ENCODE peak calls at places on chromosomes 3 and 15, in nine cellular contexts. F, D, T, Z, K, C, B, X and I are unnamed samples.

GRCh38 chr15:73908030-73908821 is 18.0 kb upstream of the LOXL1 start:
- DNase-seq in B (peak), T (peak), X (peak), C (peak), F (peak), Z (peak), K (peak), D (peak), I (peak)

GRCh38 chr15:88104357-88104756 is 152.2 kb downstream of the NTRK3 start:
- DNase-seq in X (no peak), Z (no peak), K (no peak), D (no peak), T (no peak), C (no peak), F (no peak), B (no peak), I (no peak)

GRCh38 chr3:190016966-190017365 is 103.7 kb downstream of the P3H2 start:
- DNase-seq in T (no peak), X (no peak), C (no peak), Z (no peak), B (no peak), K (no peak), D (no peak), F (no peak), I (no peak)

GRCh38 chr3:39358302-39358701 is 24.9 kb upstream of the SLC25A38 start:
- DNase-seq in T (no peak), K (no peak), F (no peak), X (no peak), D (no peak), C (no peak), B (no peak), Z (no peak), I (no peak)

GRCh38 chr3:152026033-152026556 is 152.7 kb downstream of the SUCNR1 start:
- DNase-seq in X (peak), D (no peak), C (peak), B (peak), K (no peak), T (no peak), Z (peak), F (no peak), I (peak)

GRCh38 chr15:57388199-57388863 is 12.0 kb downstream of the CGNL1 start:
- DNase-seq in X (no peak), D (no peak), Z (no peak), T (no peak), F (peak), B (no peak), K (no peak), C (no peak), I (no peak)

GRCh38 chr3:31077021-31077601 is 182.7 kb upstream of the GADL1 start:
- DNase-seq in D (no peak), C (peak), F (no peak), Z (peak), K (no peak), X (peak), B (peak), T (no peak), I (peak)

GRCh38 chr3:52039426-52039825 is 16.9 kb downstream of the DUSP7 start:
- DNase-seq in F (no peak), K (no peak), D (no peak), Z (no peak), X (no peak), T (no peak), B (no peak), C (no peak), I (no peak)

GRCh38 chr3:53819163-53819868 is 26.9 kb downstream of the CHDH start:
- DNase-seq in D (peak), X (no peak), Z (no peak), T (no peak), B (no peak), F (no peak), C (no peak), K (no peak), I (no peak)

GRCh38 chr15:71451080-71451479 is 335.8 kb downstream of the THSD4 start:
- DNase-seq in K (no peak), C (no peak), X (no peak), T (no peak), B (no peak), Z (peak), D (no peak), F (no peak), I (no peak)

GRCh38 chr15:79970921-79971434 is at the start of gene BCL2A1:
- DNase-seq in F (peak), X (peak), K (no peak), T (no peak), D (peak), B (peak), Z (peak), C (peak), I (peak)

GRCh38 chr3:106025151-106025722 is 156.4 kb upstream of the CBLB start:
- DNase-seq in F (no peak), B (peak), C (peak), Z (peak), X (no peak), K (no peak), T (no peak), D (no peak), I (no peak)

GRCh38 chr3:123110238-123110952 is 43.6 kb downstream of the PDIA5 start:
- DNase-seq in X (no peak), F (no peak), Z (no peak), K (no peak), D (peak), B (no peak), T (no peak), C (no peak), I (no peak)

GRCh38 chr15:34514251-34514760 is 69.1 kb downstream of the GOLGA8B start:
- DNase-seq in K (peak), X (peak), Z (peak), T (peak), C (no peak), B (peak), F (no peak), D (peak), I (no peak)

GRCh38 chr3:94965867-94966471 is 903.1 kb downstream of the NSUN3 start:
- DNase-seq in Z (no peak), B (no peak), C (no peak), F (no peak), X (no peak), K (no peak), D (no peak), T (no peak), I (no peak)

GRCh38 chr3:112136959-112137693 is 4.1 kb upstream of the GCSAM start:
- DNase-seq in Z (peak), T (no peak), C (peak), B (peak), D (no peak), F (no peak), X (peak), K (peak), I (peak)

GRCh38 chr3:100402150-100402706 is 889 bp downstream of the LNP1 start:
- DNase-seq in F (no peak), X (peak), K (peak), Z (peak), B (peak), C (peak), T (no peak), D (no peak), I (no peak)

GRCh38 chr3:104066658-104067057 is 1300.1 kb upstream of the ALCAM start:
- DNase-seq in B (peak), K (peak), Z (peak), C (peak), X (no peak), D (no peak), F (no peak), T (no peak), I (peak)

GRCh38 chr15:81227716-81228115 is 31.0 kb downstream of the IL16 start:
- DNase-seq in Z (no peak), X (no peak), B (no peak), K (no peak), F (no peak), C (no peak), T (no peak), D (no peak), I (no peak)

GRCh38 chr3:71006810-71007785 is 576.4 kb downstream of the FOXP1 start:
- DNase-seq in F (no peak), D (no peak), K (peak), Z (peak), C (peak), T (no peak), B (peak), X (peak), I (no peak)

GRCh38 chr3:123013876-123014275 is 13.7 kb downstream of the SEMA5B start:
- DNase-seq in D (no peak), C (no peak), T (no peak), X (no peak), K (no peak), Z (no peak), B (no peak), F (no peak), I (no peak)

GRCh38 chr3:127339943-127340861 is 52.4 kb upstream of the PRR20G start:
- DNase-seq in D (no peak), F (no peak), B (no peak), K (peak), Z (no peak), X (no peak), T (no peak), C (no peak), I (no peak)

GRCh38 chr15:28017423-28017924 is 81.6 kb downstream of the OCA2 start:
- DNase-seq in X (no peak), Z (no peak), C (no peak), T (no peak), B (no peak), K (peak), D (no peak), F (no peak), I (no peak)

GRCh38 chr3:13420051-13420816 is at the start of gene NUP210:
- DNase-seq in D (peak), B (no peak), K (peak), C (no peak), F (no peak), X (no peak), Z (no peak), T (no peak), I (no peak)

GRCh38 chr3:178558637-178559036 is 22.4 kb downstream of the KCNMB2 start:
- DNase-seq in K (peak), D (no peak), T (no peak), X (no peak), B (no peak), F (no peak), Z (no peak), C (no peak), I (no peak)

GRCh38 chr15:40825661-40826088 is 2.8 kb downstream of the PPP1R14D start:
- DNase-seq in B (no peak), T (no peak), K (no peak), X (no peak), D (no peak), C (peak), F (no peak), Z (no peak), I (no peak)

GRCh38 chr3:45134758-45135521 is 11.2 kb downstream of the CDCP1 start:
- DNase-seq in K (no peak), T (no peak), F (no peak), X (no peak), Z (peak), B (peak), D (no peak), C (peak), I (no peak)
- H3K4me3 ChIP-seq in K (no peak), T (no peak), F (no peak), X (no peak), Z (no peak), B (no peak), D (no peak), C (no peak), I (no peak)

DNA sequence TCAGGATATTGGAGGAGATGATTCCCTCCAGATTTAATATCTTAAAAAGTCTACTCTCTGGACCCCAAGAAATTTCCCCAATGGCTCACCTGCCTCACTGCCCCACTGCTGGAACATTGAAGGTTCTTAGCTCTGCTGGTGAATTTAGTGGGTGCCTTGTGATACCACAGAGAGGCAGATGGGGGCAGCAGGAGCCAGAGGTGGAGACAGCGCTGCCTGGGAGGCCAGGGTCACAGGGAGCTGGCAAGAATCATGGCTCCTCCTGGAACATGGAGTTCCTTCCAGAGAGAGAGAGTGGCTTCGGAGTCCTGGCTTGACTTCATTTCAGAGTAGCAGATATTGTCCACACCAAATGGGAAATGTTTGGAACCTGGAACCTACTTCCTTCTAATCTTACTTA is 263.5 kb upstream of the CFAP20DC start:
- DNase-seq in D (no peak), X (no peak), T (no peak), B (peak), C (peak), Z (peak), K (peak), F (peak), I (no peak)
- TF ChIP-seq CTCF in D (no peak), X (no peak), T (no peak), B (peak), C (peak), Z (peak), K (peak), F (peak), I (peak)

DNA sequence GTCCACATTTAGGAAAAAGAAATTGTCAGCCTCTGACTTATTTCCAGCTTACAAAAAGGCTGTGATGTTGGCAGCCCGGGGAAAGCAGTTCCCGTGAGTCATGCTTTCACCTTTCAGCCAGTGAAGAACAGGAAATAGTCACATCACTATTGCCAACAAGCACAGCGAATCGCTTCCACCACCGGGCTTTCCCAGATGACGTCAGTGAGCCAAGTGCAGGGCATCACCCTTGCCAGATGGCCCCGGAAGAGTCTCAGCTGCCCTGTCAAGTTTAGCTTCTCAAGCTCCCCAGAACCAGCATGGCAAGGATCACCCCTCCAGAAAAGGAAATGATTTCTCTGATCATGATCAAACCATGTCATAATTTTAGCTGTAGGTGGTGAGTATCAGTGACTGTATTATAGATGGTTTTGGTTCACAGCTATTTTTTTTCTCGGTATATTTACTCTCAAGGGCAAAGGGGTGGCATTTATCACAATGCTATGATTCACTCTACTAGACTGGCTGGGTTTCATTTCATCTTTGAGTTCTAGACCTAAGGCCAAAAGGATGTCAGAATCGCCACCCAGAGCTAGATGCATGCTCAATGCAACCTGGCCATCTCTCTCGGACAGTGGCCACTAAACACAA is 32.9 kb downstream of the B3GNT5 start:
- DNase-seq in X (peak), B (peak), D (peak), K (no peak), C (peak), T (peak), F (peak), Z (peak), I (peak)
- H3K4me3 ChIP-seq in X (no peak), B (no peak), D (no peak), K (no peak), C (no peak), T (peak), F (no peak), Z (no peak), I (no peak)

DNA sequence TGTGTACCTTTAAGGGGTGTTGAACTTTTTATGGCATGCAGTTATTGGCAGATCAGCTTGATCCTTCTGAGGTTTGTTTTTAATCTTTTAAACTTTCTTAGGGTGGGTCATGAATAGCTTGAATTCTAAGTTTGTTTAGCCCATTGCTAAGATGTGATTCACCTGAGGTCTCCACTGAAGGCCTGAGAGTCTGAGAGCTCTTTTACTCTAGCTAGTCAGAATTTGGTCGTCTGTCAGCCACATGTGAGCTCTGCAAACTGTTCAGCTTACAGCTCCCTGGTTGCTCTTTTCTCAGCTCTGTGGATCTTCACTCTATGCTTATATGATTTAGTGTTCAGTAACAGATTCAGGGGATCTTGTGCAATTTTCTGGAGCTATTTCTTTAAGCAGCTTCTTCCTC is 161.3 kb downstream of the ABHD5 start:
- DNase-seq in Z (no peak), D (no peak), X (no peak), C (peak), B (peak), T (no peak), K (no peak), F (no peak), I (no peak)
- TF ChIP-seq CTCF in Z (no peak), D (no peak), X (no peak), C (no peak), B (no peak), T (no peak), K (no peak), F (no peak), I (no peak)

GRCh38 chr15:95292790-95293450 is 1037.6 kb upstream of the NR2F2 start:
- DNase-seq in Z (peak), D (no peak), F (no peak), T (no peak), X (no peak), K (no peak), C (no peak), B (peak), I (no peak)
- H3K4me3 ChIP-seq in Z (peak), D (no peak), F (peak), T (no peak), X (no peak), K (no peak), C (no peak), B (peak), I (no peak)

DNA sequence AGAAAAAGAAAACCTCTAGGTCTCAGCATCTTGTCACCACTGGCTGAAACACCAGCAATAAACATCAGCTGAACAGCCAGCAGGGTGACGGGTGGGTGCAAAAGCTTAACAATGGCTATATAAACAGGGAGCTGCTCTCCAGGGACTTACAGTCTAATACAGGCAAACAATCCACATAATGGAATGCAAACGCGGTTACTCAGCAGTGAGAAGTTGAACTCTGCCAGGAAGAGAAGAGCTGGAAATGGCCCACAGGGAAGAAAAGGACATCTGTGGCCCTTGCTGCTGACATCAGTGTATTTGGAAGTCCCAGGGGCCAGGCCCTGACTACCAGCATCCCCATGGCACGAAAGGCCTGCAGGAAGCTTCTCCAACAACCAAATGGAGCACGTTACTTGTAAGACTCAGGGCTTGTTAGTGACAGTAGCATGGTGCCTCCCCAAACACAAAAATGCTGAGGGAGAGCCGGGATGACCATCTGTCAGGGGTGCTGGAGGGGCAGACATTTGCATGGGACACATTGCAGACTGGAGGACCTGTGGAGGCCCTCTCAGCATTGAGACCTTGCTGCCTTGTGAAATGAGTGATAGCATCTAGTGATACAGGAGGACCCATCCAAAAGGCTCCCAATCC is 3.0 kb downstream of the HEG1 start:
- DNase-seq in K (peak), B (peak), F (no peak), T (no peak), C (peak), D (peak), Z (peak), X (peak), I (peak)
- TF ChIP-seq CTCF in K (no peak), B (no peak), F (no peak), T (no peak), C (no peak), D (no peak), Z (no peak), X (no peak), I (no peak)